ENCODE peak calls at places on chromosomes 16 and 17, in four cellular contexts. One of them, this sample, is unnamed.

GRCh38 chr16:80887062-80887461 is 82.7 kb upstream of the CDYL2 start:
- DNase-seq in K562: no peak
- DNase-seq in HepG2: no peak
- DNase-seq in GM12892: no peak
- DNase-seq in this sample: no peak

GRCh38 chr16:28167730-28168129 is 44.0 kb downstream of the XPO6 start:
- DNase-seq in K562: no peak
- DNase-seq in HepG2: no peak
- DNase-seq in GM12892: no peak
- DNase-seq in this sample: no peak

GRCh38 chr17:4852504-4853075 is 19.4 kb downstream of the MINK1 start:
- DNase-seq in K562: peak
- DNase-seq in HepG2: peak
- DNase-seq in GM12892: no peak
- DNase-seq in this sample: no peak

GRCh38 chr16:7278636-7279035 is 54.0 kb upstream of the RBFOX1 start:
- DNase-seq in K562: no peak
- DNase-seq in HepG2: no peak
- DNase-seq in GM12892: no peak
- DNase-seq in this sample: no peak

GRCh38 chr16:53219795-53220194 is 165.0 kb downstream of the CHD9 start:
- DNase-seq in K562: no peak
- DNase-seq in HepG2: no peak
- DNase-seq in GM12892: no peak
- DNase-seq in this sample: no peak

GRCh38 chr16:13350000-13350399 is 448.6 kb downstream of the SHISA9 start:
- DNase-seq in K562: no peak
- DNase-seq in HepG2: no peak
- DNase-seq in GM12892: no peak
- DNase-seq in this sample: no peak

GRCh38 chr16:25006504-25007055 is 8.6 kb downstream of the ARHGAP17 start:
- DNase-seq in K562: no peak
- DNase-seq in HepG2: peak
- DNase-seq in GM12892: no peak
- DNase-seq in this sample: no peak

GRCh38 chr17:49696233-49696761 is 11.5 kb downstream of the SLC35B1 start:
- DNase-seq in K562: no peak
- DNase-seq in HepG2: no peak
- DNase-seq in GM12892: no peak
- DNase-seq in this sample: no peak

GRCh38 chr17:20156196-20157077 is 147.3 kb downstream of the SPECC1 start:
- DNase-seq in K562: peak
- DNase-seq in HepG2: peak
- DNase-seq in GM12892: peak
- DNase-seq in this sample: peak

GRCh38 chr16:23535901-23536300 is 21.2 kb downstream of the EARS2 start:
- DNase-seq in K562: no peak
- DNase-seq in HepG2: no peak
- DNase-seq in GM12892: no peak
- DNase-seq in this sample: no peak

GRCh38 chr17:80145076-80146075 is 1.6 kb downstream of the EIF4A3 start:
- DNase-seq in K562: no peak
- DNase-seq in HepG2: no peak
- DNase-seq in GM12892: no peak
- DNase-seq in this sample: no peak

GRCh38 chr16:3645504-3646347 is 8.8 kb upstream of the DNASE1 start:
- DNase-seq in K562: peak
- DNase-seq in HepG2: no peak
- DNase-seq in GM12892: no peak
- DNase-seq in this sample: no peak

GRCh38 chr17:5122586-5123342 is 6.9 kb downstream of the USP6 start:
- DNase-seq in K562: no peak
- DNase-seq in HepG2: no peak
- DNase-seq in GM12892: no peak
- DNase-seq in this sample: no peak

GRCh38 chr17:76716146-76716833 is 5.5 kb upstream of the MXRA7 start:
- DNase-seq in K562: peak
- DNase-seq in HepG2: no peak
- DNase-seq in GM12892: no peak
- DNase-seq in this sample: no peak

GRCh38 chr16:75264999-75265910 is 13.8 kb upstream of the BCAR1 start:
- DNase-seq in K562: no peak
- DNase-seq in HepG2: no peak
- DNase-seq in GM12892: peak
- DNase-seq in this sample: peak

GRCh38 chr17:67223924-67224323 is 21.1 kb downstream of the HELZ start:
- DNase-seq in K562: peak
- DNase-seq in HepG2: peak
- DNase-seq in GM12892: no peak
- DNase-seq in this sample: no peak

GRCh38 chr16:526181-527014 is 1.1 kb upstream of the CAPN15 start:
- DNase-seq in K562: peak
- DNase-seq in HepG2: no peak
- DNase-seq in GM12892: no peak
- DNase-seq in this sample: no peak

GRCh38 chr17:82392967-82393366 is 21.4 kb downstream of the UTS2R start:
- DNase-seq in K562: no peak
- DNase-seq in HepG2: no peak
- DNase-seq in GM12892: no peak
- DNase-seq in this sample: no peak

GRCh38 chr16:4115209-4115940 is 867 bp downstream of the ADCY9 start:
- DNase-seq in K562: peak
- DNase-seq in HepG2: no peak
- DNase-seq in GM12892: peak
- DNase-seq in this sample: peak

GRCh38 chr17:81329927-81330883 is 35.1 kb upstream of the SLC38A10 start:
- DNase-seq in K562: no peak
- DNase-seq in HepG2: peak
- DNase-seq in GM12892: no peak
- DNase-seq in this sample: no peak
- TF ChIP-seq POLR2A in K562: no peak
- TF ChIP-seq POLR2A in HepG2: no peak
- TF ChIP-seq POLR2A in GM12892: no peak
- TF ChIP-seq POLR2A in this sample: no peak

GRCh38 chr17:38539386-38539785 is 66.4 kb downstream of the SRCIN1 start:
- DNase-seq in K562: no peak
- DNase-seq in HepG2: no peak
- DNase-seq in GM12892: no peak
- DNase-seq in this sample: no peak

GRCh38 chr17:38542286-38542685 is 63.5 kb downstream of the SRCIN1 start:
- DNase-seq in K562: no peak
- DNase-seq in HepG2: no peak
- DNase-seq in GM12892: no peak
- DNase-seq in this sample: no peak

GRCh38 chr17:38543403-38544174 is 62.2 kb downstream of the SRCIN1 start:
- DNase-seq in K562: no peak
- DNase-seq in HepG2: no peak
- DNase-seq in GM12892: no peak
- DNase-seq in this sample: no peak

GRCh38 chr17:38540514-38540913 is 65.2 kb downstream of the SRCIN1 start:
- DNase-seq in K562: no peak
- DNase-seq in HepG2: no peak
- DNase-seq in GM12892: no peak
- DNase-seq in this sample: no peak

DNA sequence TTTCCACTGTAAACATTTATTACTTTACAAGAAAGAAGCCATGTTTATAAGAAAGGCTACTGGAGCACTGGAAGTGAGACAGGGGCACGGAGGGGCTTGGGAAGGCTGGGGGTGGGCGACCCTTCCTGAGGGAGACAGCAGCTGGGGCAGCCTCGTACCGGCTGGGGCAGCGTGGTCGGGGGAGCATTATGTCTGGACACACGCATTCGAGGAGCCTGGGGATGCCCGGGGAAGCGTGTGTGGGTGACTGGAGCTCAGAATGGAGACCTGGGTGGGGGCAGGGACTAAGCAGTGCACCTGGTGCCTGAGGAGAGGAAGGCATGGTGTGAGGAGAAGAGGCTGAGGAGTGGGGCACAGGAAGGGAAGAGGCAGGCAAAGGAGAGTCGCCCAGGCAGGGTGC is 64.5 kb downstream of the SRCIN1 start:
- DNase-seq in K562: no peak
- DNase-seq in HepG2: no peak
- DNase-seq in GM12892: no peak
- DNase-seq in this sample: no peak
- TF ChIP-seq TAF1 in K562: no peak
- TF ChIP-seq TAF1 in HepG2: no peak
- TF ChIP-seq TAF1 in GM12892: no peak
- TF ChIP-seq TAF1 in this sample: no peak

GRCh38 chr17:7852919-7853692 is 1.8 kb upstream of the TMEM88 start:
- DNase-seq in K562: no peak
- DNase-seq in HepG2: no peak
- DNase-seq in GM12892: no peak
- DNase-seq in this sample: no peak

GRCh38 chr17:7850118-7850504 is 4.8 kb upstream of the TMEM88 start:
- DNase-seq in K562: no peak
- DNase-seq in HepG2: no peak
- DNase-seq in GM12892: no peak
- DNase-seq in this sample: no peak

GRCh38 chr17:7852262-7852670 is 2.6 kb upstream of the TMEM88 start:
- DNase-seq in K562: no peak
- DNase-seq in HepG2: no peak
- DNase-seq in GM12892: no peak
- DNase-seq in this sample: no peak

GRCh38 chr17:7850970-7851437 is 3.9 kb upstream of the TMEM88 start:
- DNase-seq in K562: no peak
- DNase-seq in HepG2: no peak
- DNase-seq in GM12892: no peak
- DNase-seq in this sample: no peak

DNA sequence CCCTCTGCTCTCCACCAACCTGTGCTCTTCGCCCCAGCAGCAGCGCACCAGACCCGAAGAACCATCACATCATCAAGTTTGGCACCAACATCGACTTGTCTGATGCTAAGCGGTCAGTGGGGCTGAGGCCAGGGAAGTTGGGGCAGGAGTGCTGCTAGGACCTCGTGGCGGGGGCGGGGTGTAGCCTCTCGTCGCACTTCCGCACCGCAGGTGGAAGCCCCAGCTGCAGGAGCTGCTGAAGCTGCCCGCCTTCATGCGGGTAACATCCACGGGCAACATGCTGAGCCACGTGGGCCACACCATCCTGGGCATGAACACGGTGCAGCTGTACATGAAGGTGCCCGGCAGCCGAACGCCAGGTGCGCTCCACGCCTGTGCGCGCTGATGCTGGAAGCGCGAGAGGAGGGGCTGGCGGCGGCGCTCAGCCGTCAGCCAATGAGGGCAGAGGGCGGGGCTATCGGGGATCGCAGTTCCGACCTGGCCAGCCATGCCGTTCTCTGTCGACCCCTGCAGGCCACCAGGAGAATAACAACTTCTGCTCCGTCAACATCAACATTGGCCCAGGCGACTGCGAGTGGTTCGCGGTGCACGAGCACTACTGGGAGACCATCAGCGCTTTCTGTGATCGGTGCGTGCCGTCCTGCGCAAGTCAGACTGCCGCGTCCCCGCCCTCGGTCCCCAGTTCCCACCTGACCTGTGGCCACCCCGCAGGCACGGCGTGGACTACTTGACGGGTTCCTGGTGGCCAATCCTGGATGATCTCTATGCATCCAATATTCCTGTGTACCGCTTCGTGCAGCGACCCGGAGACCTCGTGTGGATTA is 3.2 kb upstream of the TMEM88 start:
- DNase-seq in K562: peak
- DNase-seq in HepG2: peak
- DNase-seq in GM12892: peak
- DNase-seq in this sample: peak
- TF ChIP-seq POLR2A in K562: no peak
- TF ChIP-seq POLR2A in HepG2: no peak
- TF ChIP-seq POLR2A in GM12892: peak
- TF ChIP-seq POLR2A in this sample: peak

GRCh38 chr16:86457621-86458456 is 52.5 kb upstream of the FOXF1 start:
- DNase-seq in K562: no peak
- DNase-seq in HepG2: no peak
- DNase-seq in GM12892: no peak
- DNase-seq in this sample: no peak
- TF ChIP-seq TAF1 in K562: no peak
- TF ChIP-seq TAF1 in HepG2: no peak
- TF ChIP-seq TAF1 in GM12892: no peak
- TF ChIP-seq TAF1 in this sample: no peak

This sample was measured in GM12891.